ENCODE peak calls at places on chromosome 11, in nine cellular contexts. R is activated CD4-positive, CD25-positive, alpha-beta regulatory T cell treated with anti-CD3 and anti-CD28 coated beads, Interleukin-2, amount 50 U/mL, for 24 hours; D is lower lobe of right lung; Q is IMR-90; K is naive B cell; I is HCT116; F is lung; Y is activated naive CD4-positive, alpha-beta T cell treated with anti-CD3 and anti-CD28 coated beads, Interleukin-2, amount 50 U/mL, for 72 hours; X is CD4-positive, alpha-beta T cell. V is an unnamed sample.

GRCh38 chr11:69013009-69013951 is at the start of gene MRGPRF:
- ATAC-seq in Y (no peak), D (peak), Q (peak), R (no peak), I (no peak), F (no peak), X (no peak), K (peak), V (no peak)

GRCh38 chr11:86629070-86629706 is 43.2 kb downstream of the ME3 start:
- ATAC-seq in R (no peak), D (no peak), F (no peak), I (no peak), Y (no peak), Q (no peak), K (no peak), X (no peak), V (no peak)

GRCh38 chr11:101264303-101264702 is 134.7 kb upstream of the PGR start:
- ATAC-seq in Y (no peak), F (no peak), I (no peak), R (no peak), D (no peak), X (no peak), K (no peak), Q (no peak), V (peak)

GRCh38 chr11:71928739-71929443 is at the start of gene RNF121:
- ATAC-seq in F (peak), Q (peak), D (peak), X (peak), R (peak), Y (peak), K (peak), I (peak), V (peak)

GRCh38 chr11:133776671-133777070 is 68.6 kb downstream of the SPATA19 start:
- ATAC-seq in Y (no peak), F (no peak), R (no peak), X (no peak), D (no peak), Q (no peak), K (no peak), I (no peak), V (no peak)

GRCh38 chr11:128694618-128695481 is 978 bp downstream of the FLI1 start:
- ATAC-seq in K (no peak), R (peak), Q (peak), Y (peak), D (peak), I (no peak), F (peak), X (peak), V (no peak)

GRCh38 chr11:133082453-133082781 is 449.9 kb downstream of the OPCML start:
- ATAC-seq in K (no peak), D (no peak), Q (no peak), Y (no peak), I (no peak), X (no peak), F (no peak), R (no peak), V (no peak)

GRCh38 chr11:9253086-9253485 is 12.1 kb downstream of the DENND5A start:
- ATAC-seq in F (no peak), R (no peak), K (no peak), D (no peak), Q (no peak), Y (no peak), X (no peak), I (no peak), V (no peak)

GRCh38 chr11:12525466-12526055 is 148.2 kb downstream of the PARVA start:
- ATAC-seq in D (no peak), X (no peak), F (no peak), Q (no peak), R (no peak), I (no peak), Y (no peak), K (no peak), V (no peak)

GRCh38 chr11:17760102-17761029 is 25.8 kb downstream of the KCNC1 start:
- ATAC-seq in F (peak), X (no peak), R (peak), D (peak), I (peak), Q (peak), Y (peak), K (no peak), V (peak)

GRCh38 chr11:8328231-8328794 is 64.6 kb upstream of the LMO1 start:
- ATAC-seq in K (no peak), I (peak), D (no peak), F (no peak), R (no peak), Q (no peak), Y (peak), X (no peak), V (peak)

GRCh38 chr11:69892237-69892985 is 73.2 kb upstream of the FGF3 start:
- ATAC-seq in Q (no peak), K (no peak), Y (no peak), F (no peak), D (no peak), X (no peak), R (no peak), I (peak), V (no peak)

GRCh38 chr11:61756452-61757212 is 4.2 kb downstream of the MYRF start:
- ATAC-seq in K (no peak), I (peak), D (no peak), R (peak), Q (no peak), F (no peak), Y (peak), X (no peak), V (no peak)